ENCODE peak calls at places on chromosomes 1 and 21, in ten cellular contexts. K is IMR-90, A is thyroid gland, I is lower leg skin, H is astrocyte of the spinal cord, Y is K562, D is GM20000, U is HFFc6, T is psoas muscle, O is fibroblast of the aortic adventitia. Q is an unnamed sample.

GRCh38 chr1:93692001-93692400 is 10.4 kb upstream of the BCAR3 start:
- DNase-seq in U (no peak), I (peak; percentile 48), O (no peak), D (no peak), H (no peak), T (no peak), Y (no peak), A (no peak), K (no peak), Q (no peak)

GRCh38 chr1:49102752-49103151 is 326.1 kb upstream of the BEND5 start:
- DNase-seq in H (peak; percentile 89), D (no peak), O (peak; percentile 12), K (no peak), Y (no peak), A (no peak), I (no peak), U (no peak), T (no peak), Q (peak; percentile 18)

GRCh38 chr1:47924649-47925048 is 72.5 kb downstream of the TRABD2B start:
- DNase-seq in U (no peak), T (no peak), I (no peak), A (no peak), K (no peak), O (no peak), D (no peak), Y (no peak), H (no peak), Q (no peak)

GRCh38 chr21:45323487-45324380 is 36.0 kb upstream of the POFUT2 start:
- DNase-seq in H (no peak), D (no peak), Y (no peak), I (no peak), U (no peak), T (no peak), A (peak; percentile 85), O (peak; percentile 63), K (peak; percentile 39), Q (peak; percentile 77)

GRCh38 chr1:108708726-108709660 is 3.7 kb upstream of the FNDC7 start:
- DNase-seq in T (no peak), H (no peak), I (no peak), D (peak; percentile 15), K (no peak), O (peak; percentile 70), A (no peak), Y (no peak), U (no peak), Q (no peak)

GRCh38 chr1:67005068-67005467 is 48.9 kb downstream of the SLC35D1 start:
- DNase-seq in K (no peak), D (no peak), H (no peak), T (no peak), U (no peak), O (no peak), A (peak; percentile 15), I (no peak), Y (no peak), Q (no peak)

GRCh38 chr1:6448749-6449631 is 17.0 kb downstream of the TNFRSF25 start:
- DNase-seq in U (no peak), K (no peak), D (no peak), Y (peak; percentile 71), A (peak; percentile 32), H (no peak), O (no peak), I (no peak), T (no peak), Q (peak; percentile 11)

GRCh38 chr1:110628356-110629105 is 22.4 kb upstream of the KCNA2 start:
- DNase-seq in U (no peak), O (no peak), A (no peak), T (no peak), I (peak; percentile 46), Y (no peak), K (no peak), D (no peak), H (no peak), Q (no peak)

GRCh38 chr21:45455321-45456013 is 50.5 kb downstream of the COL18A1 start:
- DNase-seq in K (peak; percentile 22), T (peak; percentile 32), O (peak; percentile 37), I (no peak), D (no peak), A (no peak), U (no peak), H (peak; percentile 52), Y (no peak), Q (peak; percentile 58)

GRCh38 chr1:58155418-58156123 is 391.0 kb downstream of the OMA1 start:
- DNase-seq in H (no peak), D (peak; percentile 12), U (no peak), O (no peak), Y (peak; percentile 22), K (no peak), A (no peak), I (no peak), T (no peak), Q (no peak)

GRCh38 chr1:1809489-1809888 is 31.2 kb upstream of the NADK start:
- DNase-seq in Y (no peak), H (no peak), O (no peak), I (no peak), D (no peak), K (no peak), U (no peak), T (no peak), A (no peak), Q (no peak)

GRCh38 chr21:43726686-43727570 is 8.0 kb downstream of the PDXK start:
- DNase-seq in I (no peak), T (peak; percentile 52), D (no peak), A (no peak), K (no peak), Y (no peak), O (no peak), H (no peak), U (no peak), Q (no peak)

GRCh38 chr21:43727571-43728466 is 8.9 kb downstream of the PDXK start:
- DNase-seq in O (no peak), I (no peak), K (peak; percentile 22), A (peak; percentile 84), H (no peak), D (no peak), Y (peak; percentile 22), U (no peak), T (peak; percentile 58), Q (peak; percentile 75)

GRCh38 chr21:43731476-43731875 is 12.5 kb downstream of the PDXK start:
- DNase-seq in H (no peak), O (no peak), U (no peak), Y (no peak), K (no peak), A (no peak), T (no peak), I (no peak), D (no peak), Q (no peak)

GRCh38 chr21:43731891-43732711 is 13.2 kb downstream of the PDXK start:
- DNase-seq in H (no peak), U (no peak), K (no peak), I (no peak), O (peak; percentile 76), Y (no peak), T (peak; percentile 61), A (no peak), D (no peak), Q (peak; percentile 56)

GRCh38 chr21:43728467-43729390 is 9.8 kb downstream of the PDXK start:
- DNase-seq in Y (peak; percentile 95), A (peak; percentile 98), U (peak; percentile 99), D (peak; percentile 91), I (peak; percentile 98), T (peak; percentile 96), K (peak; percentile 98), O (peak; percentile 98), H (peak; percentile 99), Q (peak; percentile 99)
- TF ChIP-seq CTCF in Y (no peak), A (no peak), U (peak; percentile 82), D (no peak), I (no peak), T (peak; percentile 21), K (peak; percentile 22), O (no peak), H (peak; percentile 39), Q (peak; percentile 14)

GRCh38 chr1:209900734-209901133 is 37.3 kb upstream of the SYT14 start:
- DNase-seq in T (no peak), K (peak; percentile 77), I (no peak), D (no peak), Y (no peak), A (no peak), O (peak; percentile 73), H (peak; percentile 69), U (peak; percentile 80), Q (peak; percentile 38)

GRCh38 chr1:209896346-209896745 is 41.7 kb upstream of the SYT14 start:
- DNase-seq in U (no peak), K (peak; percentile 33), T (no peak), A (no peak), I (no peak), H (peak; percentile 19), O (peak; percentile 32), D (no peak), Y (no peak), Q (no peak)

GRCh38 chr1:209895709-209896108 is 42.3 kb upstream of the SYT14 start:
- DNase-seq in U (peak; percentile 81), D (no peak), A (peak; percentile 70), O (peak; percentile 81), K (peak; percentile 86), H (peak; percentile 77), I (no peak), Y (no peak), T (no peak), Q (peak; percentile 62)

DNA sequence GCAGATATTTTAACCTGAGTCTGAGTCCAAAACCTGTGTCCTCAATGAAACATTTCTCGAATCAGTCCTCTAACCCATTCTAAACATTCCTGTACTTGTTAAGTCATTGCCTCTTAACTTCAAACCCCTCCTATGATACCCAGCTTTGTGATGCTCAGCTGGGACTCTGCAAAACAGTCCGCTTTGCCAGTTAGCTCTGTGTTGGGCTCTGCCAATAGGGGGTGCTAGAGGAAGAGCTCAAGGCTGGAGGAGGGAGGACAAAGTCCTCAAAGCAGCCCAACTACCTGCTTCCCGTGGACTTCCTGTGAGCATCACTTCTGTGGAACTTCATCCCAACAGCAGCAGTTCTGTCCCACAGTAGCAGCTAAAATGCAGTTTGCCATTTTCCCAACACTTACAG is 38.1 kb upstream of the SYT14 start:
- DNase-seq in K (no peak), T (no peak), H (no peak), O (no peak), D (no peak), A (no peak), U (no peak), Y (peak; percentile 24), I (no peak), Q (no peak)
- TF ChIP-seq CTCF in K (peak; percentile 13), T (no peak), H (peak; percentile 39), O (peak; percentile 21), D (peak; percentile 50), A (no peak), U (peak; percentile 71), Y (peak; percentile 69), I (no peak), Q (peak; percentile 36)

DNA sequence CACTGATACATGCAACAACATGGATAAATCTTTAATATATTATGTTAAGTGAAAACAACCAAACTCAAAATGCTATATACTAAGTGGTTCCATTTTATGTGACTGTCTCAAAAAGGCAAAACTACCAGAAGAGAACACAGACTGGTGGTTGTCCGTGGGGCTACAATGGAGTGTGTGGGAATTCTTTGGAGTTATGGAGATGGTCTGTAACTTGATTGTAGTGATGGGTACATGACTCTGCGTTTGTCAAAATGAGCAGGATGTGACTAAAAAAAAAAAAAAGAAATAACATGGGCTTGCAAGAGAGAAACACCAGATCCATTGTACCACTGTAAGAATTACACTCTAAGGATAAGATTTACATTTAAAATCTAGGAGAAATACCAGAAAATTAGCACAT is 52.2 kb upstream of the KIAA1614 start:
- DNase-seq in H (no peak), U (no peak), D (no peak), A (no peak), K (no peak), Y (no peak), O (no peak), T (no peak), I (no peak), Q (no peak)
- TF ChIP-seq CTCF in H (no peak), U (no peak), D (no peak), A (no peak), K (no peak), Y (no peak), O (no peak), T (no peak), I (no peak), Q (no peak)

GRCh38 chr1:17439250-17440073 is at the start of gene RCC2:
- DNase-seq in A (peak; percentile 71), T (peak; percentile 75), Y (peak; percentile 92), K (peak; percentile 80), U (peak; percentile 71), D (peak; percentile 96), H (peak; percentile 79), I (no peak), O (peak; percentile 77), Q (peak; percentile 88)
- TF ChIP-seq CTCF in A (no peak), T (peak; percentile 36), Y (peak; percentile 34), K (peak; percentile 35), U (peak; percentile 21), D (no peak), H (no peak), I (no peak), O (peak; percentile 14), Q (no peak)